ENCODE peak calls at places on chromosome 10, in nine cellular contexts. F, T, E, Y, C, S, M, J and L are unnamed samples.

GRCh38 chr10:62264702-62265436 is 3.8 kb downstream of the RTKN2 start:
- DNase-seq in F (no peak), T (no peak), E (peak; percentile 86), Y (no peak), C (no peak), S (no peak), M (no peak), J (no peak), L (no peak)

GRCh38 chr10:86310702-86311101 is 55.9 kb downstream of the GRID1 start:
- DNase-seq in F (no peak), T (no peak), E (no peak), Y (no peak), C (no peak), S (no peak), M (no peak), J (no peak), L (no peak)

GRCh38 chr10:97163646-97164535 is 21.9 kb downstream of the SLIT1 start:
- DNase-seq in F (no peak), T (no peak), E (no peak), Y (no peak), C (peak; percentile 46), S (no peak), M (no peak), J (no peak), L (no peak)

GRCh38 chr10:69810998-69811397 is 9.3 kb downstream of the COL13A1 start:
- DNase-seq in F (no peak), T (no peak), E (no peak), Y (no peak), C (no peak), S (no peak), M (no peak), J (no peak), L (no peak)

GRCh38 chr10:86342111-86342863 is 24.3 kb downstream of the GRID1 start:
- DNase-seq in F (no peak), T (no peak), E (no peak), Y (peak; percentile 28), C (peak; percentile 52), S (no peak), M (no peak), J (peak; percentile 6), L (no peak)

GRCh38 chr10:81848931-81849330 is 26.1 kb upstream of the NRG3 start:
- DNase-seq in F (no peak), T (no peak), E (no peak), Y (no peak), C (no peak), S (no peak), M (no peak), J (no peak), L (no peak)

GRCh38 chr10:88883443-88883799 is 3.4 kb downstream of the STAMBPL1 start:
- DNase-seq in F (no peak), T (no peak), E (no peak), Y (no peak), C (no peak), S (no peak), M (no peak), J (no peak), L (no peak)

GRCh38 chr10:31977440-31978157 is 49.0 kb upstream of the ARHGAP12 start:
- DNase-seq in F (no peak), T (no peak), E (no peak), Y (no peak), C (no peak), S (no peak), M (no peak), J (no peak), L (no peak)

GRCh38 chr10:75108684-75109458 is 2.6 kb upstream of the SAMD8 start:
- DNase-seq in F (peak; percentile 37), T (peak; percentile 28), E (peak; percentile 82), Y (no peak), C (no peak), S (peak; percentile 9), M (peak; percentile 71), J (peak; percentile 60), L (no peak)

GRCh38 chr10:104253576-104254410 is 899 bp upstream of the GSTO1 start:
- DNase-seq in F (no peak), T (no peak), E (peak; percentile 53), Y (no peak), C (no peak), S (no peak), M (no peak), J (no peak), L (no peak)

GRCh38 chr10:4127518-4128315 is 342.7 kb upstream of the KLF6 start:
- DNase-seq in F (no peak), T (peak; percentile 29), E (peak; percentile 48), Y (no peak), C (no peak), S (peak; percentile 66), M (no peak), J (no peak), L (no peak)

DNA sequence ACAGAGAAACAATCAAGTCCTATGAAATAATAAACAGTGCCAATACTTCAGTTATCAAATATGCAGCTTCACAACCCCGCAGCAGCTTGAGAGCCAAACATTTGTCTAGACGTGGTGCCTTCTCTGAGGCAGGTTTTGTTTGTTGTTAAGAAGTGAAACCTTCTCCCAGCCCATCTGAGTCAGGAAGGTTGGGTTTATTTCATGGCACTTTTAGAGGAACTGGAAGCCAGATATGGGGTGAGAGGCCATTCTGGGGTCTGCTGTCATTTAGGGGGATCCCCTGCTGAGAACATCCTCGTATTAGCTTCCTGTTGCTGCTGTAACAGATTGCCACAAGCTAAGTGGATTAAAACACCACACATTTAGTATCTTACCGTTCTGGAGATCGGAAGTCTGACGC is 113.6 kb downstream of the GRK5 start:
- DNase-seq in F (no peak), T (no peak), E (no peak), Y (no peak), C (no peak), S (no peak), M (no peak), J (no peak), L (no peak)
- H3K4me1 ChIP-seq in F (peaks cover 69% of the 10 kb centered on the region), T (peaks cover 9% of the 10 kb centered on the region), E (peaks cover 23% of the 10 kb centered on the region), Y (peaks cover 62% of the 10 kb centered on the region), C (peaks cover 43% of the 10 kb centered on the region), S (no peaks in the 10 kb centered on the region), M (no peaks in the 10 kb centered on the region), J (peaks cover 6% of the 10 kb centered on the region), L (peaks cover 4% of the 10 kb centered on the region)

DNA sequence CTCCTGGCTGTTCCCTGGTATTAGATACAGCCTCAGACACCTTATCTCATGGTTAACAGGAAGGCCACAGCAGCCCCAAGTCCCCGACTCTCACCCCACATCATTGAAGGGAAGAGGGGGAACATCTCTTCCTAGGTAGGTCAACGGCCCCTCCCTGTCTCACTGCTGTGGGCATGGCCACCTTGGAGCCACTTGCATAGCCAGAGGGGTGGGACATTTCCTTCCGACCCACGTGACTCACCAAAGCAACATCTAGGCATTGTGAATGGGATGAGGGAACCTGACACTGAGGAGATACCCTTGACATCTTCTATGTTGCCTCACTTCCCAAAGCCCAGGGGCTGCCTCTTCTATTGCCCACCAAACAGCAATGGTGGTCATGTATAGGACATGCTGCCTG is 68.5 kb upstream of the GPR26 start:
- DNase-seq in F (no peak), T (no peak), E (no peak), Y (no peak), C (no peak), S (no peak), M (no peak), J (no peak), L (no peak)
- H3K4me3 ChIP-seq in F (no peak overlapping the region), T (no peak overlapping the region), E (no peak overlapping the region), Y (no peak overlapping the region), C (no peak overlapping the region), S (no peak overlapping the region), M (no peak overlapping the region), J (no peak overlapping the region), L (no peak overlapping the region)

DNA sequence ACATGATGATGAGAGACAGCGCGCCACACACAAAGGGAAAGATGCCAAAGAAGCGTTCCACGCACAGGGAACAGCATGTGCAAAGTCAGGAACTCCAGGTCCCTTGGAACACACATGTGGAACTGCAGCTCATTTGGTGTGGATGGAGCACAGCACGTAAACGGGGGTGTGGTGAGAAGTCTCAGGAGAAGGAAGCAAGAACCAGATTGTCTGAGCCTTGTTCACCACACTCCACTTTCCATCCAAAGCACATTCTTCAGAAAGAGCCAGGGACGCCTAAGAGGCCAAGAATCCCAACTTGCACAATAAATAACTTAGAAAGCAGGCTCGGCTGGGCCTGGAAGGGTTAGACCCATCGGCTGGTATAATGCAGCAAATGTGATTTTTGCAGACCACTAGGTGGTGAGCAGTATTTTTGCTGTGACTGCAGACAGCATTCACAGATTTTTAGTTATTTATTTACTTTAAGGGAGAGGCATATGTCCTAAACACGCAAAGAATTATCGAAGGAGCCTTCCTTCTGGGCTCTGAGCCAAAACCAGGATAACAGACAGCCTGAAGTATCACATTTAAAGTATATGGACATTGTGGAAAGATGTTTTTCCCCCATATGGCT is 27.9 kb upstream of the ASCC1 start:
- DNase-seq in F (peak; percentile 38), T (no peak), E (no peak), Y (peak; percentile 56), C (no peak), S (peak; percentile 34), M (peak; percentile 68), J (no peak), L (peak; percentile 53)
- TF ChIP-seq CTCF in F (no peak), T (peak; percentile 27), E (peak; percentile 13), Y (peak; percentile 43), C (peak; percentile 41), S (no peak), M (peak; percentile 11), J (peak; percentile 32), L (no peak)

GRCh38 chr10:21527634-21528451 is 2.4 kb upstream of the SKIDA1 start:
- DNase-seq in F (no peak), T (no peak), E (no peak), Y (no peak), C (no peak), S (no peak), M (no peak), J (no peak), L (no peak)

GRCh38 chr10:21528452-21529235 is 3.2 kb upstream of the SKIDA1 start:
- DNase-seq in F (no peak), T (no peak), E (no peak), Y (no peak), C (no peak), S (no peak), M (no peak), J (no peak), L (no peak)

GRCh38 chr10:21525367-21526183 is at the start of gene SKIDA1:
- DNase-seq in F (peak; percentile 90), T (peak; percentile 89), E (peak; percentile 91), Y (peak; percentile 90), C (peak; percentile 96), S (peak; percentile 55), M (peak; percentile 90), J (peak; percentile 89), L (peak; percentile 82)

GRCh38 chr10:21526184-21526951 is 886 bp upstream of the SKIDA1 start:
- DNase-seq in F (peak; percentile 88), T (peak; percentile 89), E (peak; percentile 81), Y (peak; percentile 88), C (peak; percentile 93), S (peak; percentile 55), M (peak; percentile 84), J (peak; percentile 84), L (peak; percentile 79)

DNA sequence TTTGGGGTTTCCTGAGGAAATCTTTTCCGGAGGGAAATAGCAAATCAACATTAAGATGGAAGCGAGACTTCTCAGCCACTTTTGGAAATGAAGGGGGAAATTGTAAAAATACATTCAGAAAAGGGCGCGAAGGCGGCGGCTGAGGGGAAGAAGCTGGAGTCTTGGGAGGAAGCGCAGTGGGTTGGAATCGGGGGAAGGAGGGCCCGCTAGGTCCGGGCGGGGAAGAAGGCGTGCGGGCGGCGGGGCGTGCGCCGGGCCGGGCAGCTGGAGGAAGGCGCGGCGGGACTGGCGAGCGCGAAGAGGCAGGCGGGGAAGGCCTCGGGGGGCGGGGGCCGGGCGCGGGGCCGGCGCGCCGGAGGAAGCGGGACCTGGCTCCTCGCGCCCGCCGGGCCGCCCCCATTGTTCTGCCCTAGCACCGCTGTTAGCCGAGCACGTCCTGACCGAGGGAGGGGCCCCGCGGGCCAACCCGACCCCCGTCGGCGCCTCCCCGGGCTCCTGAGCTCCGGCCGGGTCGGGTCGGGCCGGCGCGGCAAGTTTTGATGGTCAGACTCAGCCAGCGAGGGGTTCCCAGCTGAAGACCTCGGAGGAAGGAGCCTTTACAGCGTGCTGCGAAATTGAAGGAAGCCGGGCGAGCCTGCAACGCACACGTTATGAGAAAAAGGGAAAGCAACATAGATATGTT is 1.6 kb upstream of the SKIDA1 start:
- DNase-seq in F (peak; percentile 79), T (peak; percentile 82), E (peak; percentile 82), Y (peak; percentile 77), C (peak; percentile 86), S (peak; percentile 38), M (peak; percentile 71), J (peak; percentile 69), L (peak; percentile 77)
- H3K4me1 ChIP-seq in F (peaks cover 44% of the 10 kb centered on the region), T (no peaks in the 10 kb centered on the region), E (peaks cover 54% of the 10 kb centered on the region), Y (peaks cover 10% of the 10 kb centered on the region), C (peaks cover 5% of the 10 kb centered on the region), S (no peaks in the 10 kb centered on the region), M (peaks cover 18% of the 10 kb centered on the region), J (peaks cover 9% of the 10 kb centered on the region), L (peaks cover 6% of the 10 kb centered on the region)